ENCODE peak calls at places on chromosomes 4 and X, in four cellular contexts. V, N, B and U are unnamed samples.

GRCh38 chrX:40062525-40063193 is 35.1 kb downstream of the BCOR start:
- DNase-seq in V (no peak), N (no peak), B (peak; percentile 68), U (no peak)

GRCh38 chr4:43337707-43338106 is 445.2 kb downstream of the GRXCR1 start:
- DNase-seq in V (no peak), N (no peak), B (no peak), U (no peak)

GRCh38 chr4:151865744-151866143 is 104.9 kb upstream of the GATB start:
- DNase-seq in V (no peak), N (no peak), B (no peak), U (no peak)

GRCh38 chrX:1582686-1583437 is 8.5 kb upstream of the AKAP17A start:
- DNase-seq in V (no peak), N (no peak), B (peak; percentile 52), U (no peak)

GRCh38 chrX:139211568-139212182 is 318.9 kb upstream of the F9 start:
- DNase-seq in V (no peak), N (no peak), B (no peak), U (no peak)

GRCh38 chrX:47563801-47564315 is 2.9 kb downstream of the ARAF start:
- DNase-seq in V (no peak), N (no peak), B (peak; percentile 18), U (no peak)

GRCh38 chr4:163816494-163816893 is 322.0 kb downstream of the TMA16 start:
- DNase-seq in V (no peak), N (no peak), B (no peak), U (peak; percentile 1)

GRCh38 chr4:169340834-169341233 is 70.1 kb upstream of the SH3RF1 start:
- DNase-seq in V (no peak), N (no peak), B (no peak), U (no peak)

GRCh38 chr4:53479731-53480525 is 102.5 kb downstream of the FIP1L1 start:
- DNase-seq in V (no peak), N (no peak), B (peak; percentile 63), U (no peak)

GRCh38 chr4:41600243-41600642 is 62.3 kb downstream of the LIMCH1 start:
- DNase-seq in V (no peak), N (no peak), B (peak; percentile 67), U (no peak)

GRCh38 chr4:173547889-173548288 is 17.9 kb upstream of the HAND2 start:
- DNase-seq in V (no peak), N (no peak), B (no peak), U (no peak)
- H3K4me3 ChIP-seq in V (no peak overlapping the region), N (no peak overlapping the region), B (no peak overlapping the region), U (no peak overlapping the region)

GRCh38 chr4:103305355-103305754 is 107.2 kb upstream of the CENPE start:
- DNase-seq in V (no peak), N (no peak), B (no peak), U (no peak)
- H3K4me3 ChIP-seq in V (no peak overlapping the region), N (no peak overlapping the region), B (no peak overlapping the region), U (no peak overlapping the region)

GRCh38 chrX:154918060-154918483 is 31.9 kb downstream of the F8A1 start:
- DNase-seq in V (peak; percentile 40), N (peak; percentile 22), B (peak; percentile 52), U (no peak)
- H3K4me3 ChIP-seq in V (peak overlapping the region; percentile 35), N (no peak overlapping the region), B (no peak overlapping the region), U (no peak overlapping the region)

GRCh38 chrX:38154818-38155217 is 65.9 kb downstream of the SRPX start:
- DNase-seq in V (no peak), N (no peak), B (no peak), U (no peak)

GRCh38 chrX:38150993-38151392 is 69.7 kb downstream of the SRPX start:
- DNase-seq in V (no peak), N (no peak), B (no peak), U (no peak)

GRCh38 chrX:38151426-38151825 is 69.2 kb downstream of the SRPX start:
- DNase-seq in V (no peak), N (no peak), B (no peak), U (no peak)

GRCh38 chrX:38154340-38154739 is 66.3 kb downstream of the SRPX start:
- DNase-seq in V (no peak), N (no peak), B (no peak), U (no peak)

GRCh38 chrX:38149016-38149415 is 71.7 kb downstream of the SRPX start:
- DNase-seq in V (no peak), N (no peak), B (no peak), U (no peak)
- H3K4me3 ChIP-seq in V (no peak overlapping the region), N (no peak overlapping the region), B (no peak overlapping the region), U (no peak overlapping the region)

DNA sequence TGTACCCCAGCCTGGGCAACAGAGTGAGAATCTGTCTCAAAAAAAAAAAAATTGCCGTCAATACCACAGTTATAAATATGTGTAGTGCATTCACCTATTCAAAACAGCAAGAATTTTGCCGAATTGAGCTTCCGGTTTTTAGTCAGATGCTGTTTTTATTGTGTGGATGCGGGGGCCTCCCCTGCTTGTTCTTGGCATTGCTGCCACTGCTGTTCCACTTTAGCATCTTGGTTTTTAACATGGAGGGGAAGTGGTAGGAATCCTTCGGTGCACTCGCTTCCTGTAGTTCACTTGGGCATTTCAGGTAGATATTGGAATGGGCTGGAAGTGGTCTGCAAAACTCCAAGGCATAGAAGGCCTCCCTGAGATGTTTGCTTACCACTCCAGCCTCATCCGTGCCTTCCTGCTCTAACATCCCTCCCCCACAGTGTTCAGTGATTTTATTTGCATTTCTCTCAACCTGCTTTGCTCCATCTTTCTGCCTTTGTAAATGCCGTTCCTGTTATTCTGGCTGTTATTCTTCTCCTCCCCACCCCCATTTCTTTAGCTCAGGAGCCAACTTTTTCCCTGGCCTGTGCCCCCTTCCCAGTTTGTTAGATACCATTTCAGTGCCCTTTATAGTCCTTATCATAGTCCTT is 25.5 kb downstream of the MOB1B start:
- DNase-seq in V (peak; percentile 53), N (no peak), B (no peak), U (no peak)
- H3K4me3 ChIP-seq in V (peak overlapping the region; percentile 29), N (no peak overlapping the region), B (no peak overlapping the region), U (no peak overlapping the region)

GRCh38 chrX:20361081-20361889 is 94.6 kb upstream of the RPS6KA3 start:
- DNase-seq in V (no peak), N (no peak), B (no peak), U (no peak)
- H3K4me3 ChIP-seq in V (no peak overlapping the region), N (no peak overlapping the region), B (no peak overlapping the region), U (no peak overlapping the region)

DNA sequence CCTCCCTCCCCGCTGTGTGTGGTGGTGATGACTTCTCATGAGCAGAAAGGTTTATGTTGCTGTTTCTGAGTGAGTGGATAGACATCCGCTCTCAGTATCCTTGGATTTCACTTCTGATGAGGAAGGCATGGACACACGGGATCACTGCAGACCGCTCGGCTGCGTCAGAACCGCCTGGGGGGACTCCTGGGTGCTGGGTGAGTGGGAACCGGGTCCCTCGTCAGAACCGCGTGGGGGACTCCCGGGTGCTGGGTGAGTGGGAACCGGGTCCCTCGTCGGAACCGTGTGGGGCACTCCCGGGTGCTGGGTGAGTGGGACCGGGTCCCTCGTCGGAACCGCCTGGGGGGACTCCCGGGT is 9.0 kb downstream of the CTBP1 start:
- DNase-seq in V (peak; percentile 26), N (no peak), B (no peak), U (no peak)
- H3K4me3 ChIP-seq in V (no peak overlapping the region), N (no peak overlapping the region), B (no peak overlapping the region), U (no peak overlapping the region)